ENCODE peak calls at places on chromosomes 1 and 21, in five cellular contexts. A, W, R, E and J are unnamed samples.

GRCh38 chr1:98051065-98051675 is 130.3 kb upstream of the DPYD start:
- DNase-seq in W (peak), R (peak), E (no peak), A (peak), J (no peak)

GRCh38 chr1:232452137-232452536 is 177.8 kb downstream of the SIPA1L2 start:
- DNase-seq in W (no peak), E (no peak), A (no peak), R (no peak), J (no peak)

GRCh38 chr1:171251741-171252300 is 3.5 kb downstream of the FMO1 start:
- DNase-seq in W (no peak), R (peak), A (peak), E (no peak), J (no peak)

GRCh38 chr1:170776147-170776734 is 112.3 kb downstream of the PRRX1 start:
- DNase-seq in W (no peak), R (no peak), E (no peak), A (peak), J (no peak)

GRCh38 chr1:55070765-55071164 is 31.4 kb downstream of the PCSK9 start:
- DNase-seq in E (no peak), R (no peak), W (no peak), A (no peak), J (no peak)

GRCh38 chr1:53615101-53615500 is 123.9 kb downstream of the GLIS1 start:
- DNase-seq in A (no peak), R (no peak), E (no peak), W (no peak), J (no peak)

GRCh38 chr1:36576677-36577076 is 94.0 kb upstream of the CSF3R start:
- DNase-seq in E (no peak), W (no peak), R (no peak), A (no peak), J (no peak)

GRCh38 chr1:63893976-63894375 is 120.2 kb downstream of the ROR1 start:
- DNase-seq in W (no peak), R (no peak), A (no peak), E (no peak), J (no peak)

GRCh38 chr1:32972814-32973428 is 8.3 kb upstream of the RNF19B start:
- DNase-seq in A (peak), R (no peak), E (no peak), W (no peak), J (no peak)

GRCh38 chr1:65175171-65176070 is 27.4 kb downstream of the AK4 start:
- DNase-seq in A (peak), R (no peak), W (no peak), E (no peak), J (no peak)

GRCh38 chr1:167171286-167171929 is 49.3 kb upstream of the POU2F1 start:
- DNase-seq in E (no peak), W (no peak), A (no peak), R (no peak), J (no peak)

GRCh38 chr1:8727809-8728213 is 89.6 kb downstream of the RERE start:
- DNase-seq in E (no peak), A (no peak), W (no peak), R (no peak), J (no peak)

GRCh38 chr1:223352944-223353343 is 11.0 kb downstream of the SUSD4 start:
- DNase-seq in E (no peak), R (no peak), W (no peak), A (no peak), J (no peak)

GRCh38 chr1:230232352-230232751 is 165.3 kb downstream of the GALNT2 start:
- DNase-seq in A (peak), W (no peak), R (no peak), E (no peak), J (no peak)

GRCh38 chr1:182699673-182700350 is 15.4 kb upstream of the RGS8 start:
- DNase-seq in E (no peak), A (no peak), R (no peak), W (no peak), J (no peak)

GRCh38 chr1:183734600-183735036 is 70.3 kb upstream of the RGL1 start:
- DNase-seq in W (no peak), A (peak), E (no peak), R (peak), J (no peak)

GRCh38 chr1:103250441-103250861 is 142.1 kb upstream of the COL11A1 start:
- DNase-seq in A (peak), R (no peak), E (no peak), W (no peak), J (no peak)

GRCh38 chr21:33993286-33994231 is 78.0 kb upstream of the ATP5PO start:
- DNase-seq in R (peak), A (no peak), E (no peak), W (no peak), J (no peak)

GRCh38 chr1:176049582-176049981 is 157.5 kb downstream of the COP1 start:
- DNase-seq in R (no peak), A (no peak), W (no peak), E (no peak), J (no peak)

GRCh38 chr1:163119707-163120106 is 50.5 kb downstream of the RGS4 start:
- DNase-seq in A (no peak), E (no peak), W (no peak), R (no peak), J (no peak)

GRCh38 chr1:243507001-243507671 is 251.3 kb downstream of the SDCCAG8 start:
- DNase-seq in A (peak), R (no peak), E (no peak), W (no peak), J (no peak)

GRCh38 chr21:44737706-44738354 is 26.5 kb upstream of the TSPEAR start:
- DNase-seq in E (no peak), A (peak), R (peak), W (no peak), J (no peak)

GRCh38 chr1:101027194-101027772 is 1.7 kb upstream of the DPH5 start:
- DNase-seq in E (no peak), R (no peak), W (no peak), A (no peak), J (no peak)

GRCh38 chr1:29324771-29325351 is 88.5 kb downstream of the PTPRU start:
- DNase-seq in W (no peak), A (no peak), R (peak), E (no peak), J (no peak)

GRCh38 chr1:97870574-97870973 is 50.3 kb downstream of the DPYD start:
- DNase-seq in R (no peak), W (no peak), E (no peak), A (no peak), J (no peak)

GRCh38 chr1:50603274-50604271 is 180.3 kb upstream of the DMRTA2 start:
- DNase-seq in A (peak), E (no peak), R (no peak), W (no peak), J (no peak)